ENCODE peak calls at places on chromosomes 3 and 15, in five cellular contexts. B is cardiac fibroblast, I is Right ventricle myocardium superior, Q is HT1080, R is mesendoderm. W is an unnamed sample.
A peak's percentile ranks its signal among the peaks of the same experiment; 100 is the strongest.

GRCh38 chr3:53162672-53163458 is 1.9 kb downstream of the PRKCD start:
- DNase-seq in R (peak; percentile 40), B (peak; percentile 18), Q (no peak), I (no peak), W (no peak)

GRCh38 chr3:150249776-150250175 is 158.3 kb upstream of the TSC22D2 start:
- DNase-seq in I (no peak), R (no peak), Q (no peak), B (no peak), W (no peak)

GRCh38 chr3:55608266-55608937 is 121.3 kb upstream of the WNT5A start:
- DNase-seq in B (no peak), R (no peak), Q (no peak), I (no peak), W (no peak)

GRCh38 chr3:45064512-45065372 is 38.6 kb downstream of the CLEC3B start:
- DNase-seq in Q (peak; percentile 98), I (no peak), B (peak; percentile 84), R (no peak), W (no peak)

GRCh38 chr15:59364238-59364637 is 8.4 kb downstream of the MYO1E start:
- DNase-seq in I (no peak), B (peak; percentile 67), Q (peak; percentile 60), R (no peak), W (no peak)

GRCh38 chr3:18121020-18121419 is 304.1 kb downstream of the SATB1 start:
- DNase-seq in I (no peak), B (no peak), R (no peak), Q (no peak), W (no peak)

GRCh38 chr3:77041756-77042155 is 1.9 kb downstream of the ROBO2 start:
- DNase-seq in Q (no peak), I (no peak), B (no peak), R (no peak), W (no peak)

GRCh38 chr15:66631616-66632263 is 65.9 kb upstream of the LCTL start:
- DNase-seq in R (no peak), Q (no peak), I (no peak), B (no peak), W (no peak)

GRCh38 chr3:158789592-158789991 is 12.3 kb upstream of the MFSD1 start:
- DNase-seq in I (no peak), Q (no peak), R (no peak), B (peak; percentile 78), W (no peak)

GRCh38 chr3:15050405-15051092 is 14.6 kb downstream of the MRPS25 start:
- DNase-seq in I (no peak), B (no peak), Q (no peak), R (no peak), W (no peak)

GRCh38 chr3:46663611-46664135 is 29.8 kb downstream of the ALS2CL start:
- DNase-seq in Q (peak; percentile 49), I (no peak), R (peak; percentile 47), B (no peak), W (peak; percentile 47)

GRCh38 chr3:68808563-68808962 is 123.8 kb downstream of the TAFA4 start:
- DNase-seq in I (no peak), Q (no peak), R (no peak), B (no peak), W (no peak)

W was measured in left lobe of liver.